ENCODE peak calls at places on chromosomes 5 and 9, in ten cellular contexts. H is mesendoderm; S is activated T-cell treated with anti-CD3 and anti-CD28 coated beads, Interleukin-2, amount 50 U/mL, for 48 hours; C is heart left ventricle; J is fibroblast of pulmonary artery; Z is foreskin keratinocyte; I is stimulated activated CD8-positive, alpha-beta memory T cell treated with anti-CD3 and anti-CD28 coated beads, Interleukin-2, amount 100 ng/mL, for 1 hour; T is H7; X is gastrocnemius medialis; Q is SK-N-MC. A is an unnamed sample.

GRCh38 chr5:129031886-129032683 is 62.5 kb upstream of the ISOC1 start:
- DNase-seq in H (no peak), S (no peak), C (no peak), J (no peak), Z (no peak), I (no peak), T (no peak), X (no peak), Q (no peak), A (no peak)

GRCh38 chr9:121772600-121773285 is 121.3 kb downstream of the DAB2IP start:
- DNase-seq in H (no peak), S (no peak), C (peak), J (no peak), Z (no peak), I (no peak), T (no peak), X (peak), Q (no peak), A (peak)

GRCh38 chr9:101486693-101487442 is 46.8 kb upstream of the RNF20 start:
- DNase-seq in H (peak), S (peak), C (peak), J (peak), Z (peak), I (no peak), T (peak), X (no peak), Q (no peak), A (peak)

GRCh38 chr9:97772145-97772544 is 75.0 kb upstream of the XPA start:
- DNase-seq in H (peak), S (no peak), C (no peak), J (no peak), Z (no peak), I (no peak), T (peak), X (no peak), Q (no peak), A (no peak)

GRCh38 chr9:136944519-136945332 is at the start of the genes C8G and FBXW5:
- DNase-seq in H (peak), S (peak), C (peak), J (peak), Z (peak), I (peak), T (peak), X (peak), Q (peak), A (peak)

GRCh38 chr5:107088907-107089306 is 581.8 kb downstream of the EFNA5 start:
- DNase-seq in H (no peak), S (no peak), C (no peak), J (no peak), Z (no peak), I (no peak), T (no peak), X (no peak), Q (no peak), A (no peak)

GRCh38 chr9:93663877-93664548 is 87.6 kb downstream of the PHF2 start:
- DNase-seq in H (no peak), S (no peak), C (peak), J (no peak), Z (no peak), I (no peak), T (no peak), X (peak), Q (no peak), A (no peak)

GRCh38 chr9:91163773-91164471 is 197.8 kb downstream of the AUH start:
- DNase-seq in H (no peak), S (peak), C (no peak), J (no peak), Z (no peak), I (no peak), T (peak), X (no peak), Q (no peak), A (no peak)

GRCh38 chr5:138029501-138029900 is 3.4 kb downstream of the FAM13B start:
- DNase-seq in H (no peak), S (no peak), C (no peak), J (no peak), Z (no peak), I (no peak), T (no peak), X (no peak), Q (no peak), A (no peak)

GRCh38 chr5:176651472-176651980 is 4.2 kb downstream of the TSPAN17 start:
- DNase-seq in H (no peak), S (no peak), C (no peak), J (no peak), Z (no peak), I (no peak), T (peak), X (no peak), Q (no peak), A (no peak)

GRCh38 chr9:27125936-27126335 is 16.9 kb downstream of the TEK start:
- DNase-seq in H (no peak), S (no peak), C (no peak), J (peak), Z (peak), I (no peak), T (no peak), X (no peak), Q (no peak), A (no peak)

GRCh38 chr9:99666571-99666970 is 155.1 kb upstream of the NR4A3 start:
- DNase-seq in H (no peak), S (no peak), C (no peak), J (no peak), Z (no peak), I (no peak), T (no peak), X (no peak), Q (no peak), A (no peak)

GRCh38 chr5:52943808-52944207 is 45.3 kb upstream of the ITGA2 start:
- DNase-seq in H (no peak), S (no peak), C (no peak), J (no peak), Z (no peak), I (no peak), T (no peak), X (no peak), Q (no peak), A (peak)

GRCh38 chr5:156394642-156395393 is 67.9 kb downstream of the SGCD start:
- DNase-seq in H (no peak), S (no peak), C (no peak), J (peak), Z (no peak), I (no peak), T (no peak), X (no peak), Q (no peak), A (no peak)

GRCh38 chr5:116546033-116546742 is 28.4 kb downstream of the SEMA6A start:
- DNase-seq in H (peak), S (no peak), C (no peak), J (no peak), Z (no peak), I (no peak), T (no peak), X (no peak), Q (no peak), A (no peak)

GRCh38 chr9:87751869-87752268 is 25.9 kb downstream of the CTSL start:
- DNase-seq in H (no peak), S (no peak), C (no peak), J (no peak), Z (no peak), I (no peak), T (no peak), X (no peak), Q (no peak), A (no peak)

GRCh38 chr5:111997308-111998159 is 240.5 kb upstream of the NREP start:
- DNase-seq in H (no peak), S (no peak), C (no peak), J (peak), Z (peak), I (no peak), T (no peak), X (peak), Q (no peak), A (no peak)

GRCh38 chr5:84372066-84372700 is 12.5 kb downstream of the EDIL3 start:
- DNase-seq in H (no peak), S (no peak), C (no peak), J (peak), Z (no peak), I (no peak), T (no peak), X (no peak), Q (no peak), A (no peak)

GRCh38 chr5:148776780-148777179 is 49.6 kb upstream of the ADRB2 start:
- DNase-seq in H (peak), S (peak), C (no peak), J (peak), Z (peak), I (no peak), T (no peak), X (no peak), Q (no peak), A (no peak)

GRCh38 chr5:181114284-181114843 is 16.6 kb downstream of the OR2V1 start:
- DNase-seq in H (peak), S (no peak), C (no peak), J (no peak), Z (no peak), I (no peak), T (peak), X (no peak), Q (no peak), A (no peak)

GRCh38 chr9:124660341-124660801 is 110.7 kb downstream of the NR6A1 start:
- DNase-seq in H (peak), S (peak), C (no peak), J (peak), Z (peak), I (no peak), T (peak), X (no peak), Q (peak), A (no peak)

GRCh38 chr5:102670224-102670836 is 84.8 kb upstream of the PAM start:
- DNase-seq in H (peak), S (peak), C (peak), J (peak), Z (no peak), I (no peak), T (peak), X (no peak), Q (no peak), A (no peak)

GRCh38 chr5:80269991-80270438 is 14.2 kb upstream of the SERINC5 start:
- DNase-seq in H (no peak), S (peak), C (no peak), J (no peak), Z (no peak), I (no peak), T (no peak), X (no peak), Q (no peak), A (no peak)

GRCh38 chr5:139658928-139659667 is 10.9 kb downstream of the CXXC5 start:
- DNase-seq in H (peak), S (no peak), C (peak), J (peak), Z (no peak), I (no peak), T (peak), X (peak), Q (no peak), A (peak)

GRCh38 chr5:3234566-3234965 is 361.1 kb upstream of the IRX1 start:
- DNase-seq in H (no peak), S (no peak), C (no peak), J (no peak), Z (no peak), I (no peak), T (no peak), X (no peak), Q (no peak), A (no peak)

GRCh38 chr9:71036501-71036900 is 84.9 kb downstream of the TRPM3 start:
- DNase-seq in H (no peak), S (no peak), C (no peak), J (peak), Z (peak), I (no peak), T (no peak), X (no peak), Q (no peak), A (no peak)

GRCh38 chr5:137300411-137301240 is 198.5 kb downstream of the SPOCK1 start:
- DNase-seq in H (no peak), S (no peak), C (no peak), J (peak), Z (peak), I (no peak), T (no peak), X (no peak), Q (no peak), A (no peak)

GRCh38 chr9:70192707-70193106 is 66.1 kb upstream of the SMC5 start:
- DNase-seq in H (no peak), S (no peak), C (no peak), J (no peak), Z (peak), I (no peak), T (no peak), X (no peak), Q (no peak), A (no peak)

GRCh38 chr5:15695171-15695676 is 195.2 kb downstream of the FBXL7 start:
- DNase-seq in H (no peak), S (no peak), C (no peak), J (peak), Z (peak), I (no peak), T (no peak), X (no peak), Q (no peak), A (no peak)

GRCh38 chr9:89473762-89474469 is 24.0 kb downstream of the SEMA4D start:
- DNase-seq in H (no peak), S (peak), C (no peak), J (no peak), Z (no peak), I (no peak), T (no peak), X (no peak), Q (no peak), A (no peak)

GRCh38 chr5:95728494-95729114 is 2.5 kb upstream of the RHOBTB3 start:
- DNase-seq in H (peak), S (no peak), C (no peak), J (peak), Z (peak), I (no peak), T (no peak), X (no peak), Q (no peak), A (no peak)

GRCh38 chr5:32713396-32714381 is 2.6 kb downstream of the NPR3 start:
- DNase-seq in H (peak), S (peak), C (peak), J (no peak), Z (peak), I (no peak), T (peak), X (no peak), Q (no peak), A (no peak)

GRCh38 chr5:96567188-96567587 is 95.0 kb upstream of the CAST start:
- DNase-seq in H (peak), S (no peak), C (no peak), J (peak), Z (peak), I (no peak), T (no peak), X (no peak), Q (peak), A (no peak)

GRCh38 chr9:74478606-74479005 is 18.5 kb upstream of the RORB start:
- DNase-seq in H (no peak), S (no peak), C (no peak), J (no peak), Z (no peak), I (no peak), T (no peak), X (no peak), Q (no peak), A (no peak)

GRCh38 chr5:56099346-56099745 is 104.6 kb upstream of the IL6ST start:
- DNase-seq in H (no peak), S (no peak), C (no peak), J (peak), Z (no peak), I (no peak), T (no peak), X (no peak), Q (peak), A (no peak)

A was measured in psoas muscle.